ENCODE peak calls at places on chromosomes 11 and 22, in seven cellular contexts. H, P, C, E, R, J and M are unnamed samples.
A peak's percentile ranks its signal among the peaks of the same experiment; 100 is the strongest.

GRCh38 chr11:62088331-62088933 is 35.4 kb upstream of the INCENP start:
- DNase-seq in H (no peak), P (no peak), C (no peak), E (no peak), R (no peak), J (no peak), M (no peak)

GRCh38 chr22:32226236-32227119 is 21.6 kb upstream of the RFPL2 start:
- DNase-seq in H (no peak), P (no peak), C (no peak), E (no peak), R (no peak), J (no peak), M (no peak)

GRCh38 chr11:65598258-65598699 is 2.7 kb upstream of the KCNK7 start:
- DNase-seq in H (no peak), P (no peak), C (no peak), E (no peak), R (no peak), J (no peak), M (no peak)

GRCh38 chr11:4851033-4851432 is 2.0 kb upstream of the OR51S1 start:
- DNase-seq in H (no peak), P (no peak), C (no peak), E (no peak), R (peak; percentile 5), J (no peak), M (no peak)

GRCh38 chr22:27892064-27892463 is 27.0 kb downstream of the PITPNB start:
- DNase-seq in H (no peak), P (peak; percentile 40), C (no peak), E (peak; percentile 63), R (no peak), J (no peak), M (no peak)

GRCh38 chr11:9906043-9906791 is 242.3 kb downstream of the SWAP70 start:
- DNase-seq in H (peak; percentile 98), P (peak; percentile 88), C (no peak), E (no peak), R (peak; percentile 85), J (no peak), M (peak; percentile 63)

GRCh38 chr11:66663741-66664296 is 13.9 kb downstream of the RBM4B start:
- DNase-seq in H (no peak), P (no peak), C (no peak), E (no peak), R (no peak), J (no peak), M (no peak)

GRCh38 chr11:70498976-70499801 is 100.9 kb downstream of the CTTN start:
- DNase-seq in H (no peak), P (peak; percentile 35), C (no peak), E (peak; percentile 46), R (no peak), J (no peak), M (no peak)

GRCh38 chr22:42648368-42649260 is 578 bp downstream of the CYB5R3 start:
- DNase-seq in H (peak; percentile 52), P (peak; percentile 52), C (peak; percentile 58), E (peak; percentile 90), R (peak; percentile 67), J (peak; percentile 27), M (no peak)

GRCh38 chr22:50671641-50672040 is 982 bp upstream of the SHANK3 start:
- DNase-seq in H (no peak), P (no peak), C (no peak), E (no peak), R (no peak), J (no peak), M (no peak)

GRCh38 chr11:124113890-124114289 is 1.4 kb upstream of the VWA5A start:
- DNase-seq in H (no peak), P (no peak), C (no peak), E (no peak), R (peak; percentile 7), J (no peak), M (no peak)

GRCh38 chr11:124109377-124109776 is 5.9 kb upstream of the VWA5A start:
- DNase-seq in H (no peak), P (no peak), C (no peak), E (no peak), R (no peak), J (no peak), M (no peak)

GRCh38 chr11:124108158-124108557 is 7.1 kb upstream of the VWA5A start:
- DNase-seq in H (no peak), P (no peak), C (no peak), E (no peak), R (peak; percentile 31), J (peak; percentile 23), M (no peak)
- TF ChIP-seq CTCF in H (no peak), P (peak; percentile 68), C (no peak), E (peak; percentile 8), R (peak; percentile 31), J (peak; percentile 43), M (peak; percentile 52)

DNA sequence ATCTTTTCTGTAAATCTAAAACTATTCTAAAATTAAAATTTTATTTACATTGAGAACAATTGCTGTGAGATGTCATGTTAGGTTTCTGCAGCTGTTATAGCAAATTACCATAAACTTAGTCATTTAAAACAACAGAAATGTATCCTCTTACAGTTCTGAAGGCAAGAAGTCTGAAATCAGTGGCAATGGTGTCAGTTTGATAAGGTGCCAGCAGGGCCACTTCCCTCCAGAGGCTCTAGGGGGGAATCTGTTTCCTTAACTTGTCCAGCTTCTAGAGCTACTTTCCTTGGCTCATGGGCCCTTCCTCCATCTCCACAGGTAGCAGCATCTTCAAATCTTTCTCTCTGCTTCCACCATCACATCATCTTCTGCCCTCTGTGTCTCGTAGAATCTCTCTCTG is 23.0 kb downstream of the MOGAT2 start:
- DNase-seq in H (no peak), P (no peak), C (no peak), E (no peak), R (no peak), J (no peak), M (no peak)
- TF ChIP-seq CTCF in H (no peak), P (no peak), C (no peak), E (no peak), R (no peak), J (no peak), M (no peak)

GRCh38 chr22:47011131-47011854 is 248.8 kb downstream of the TBC1D22A start:
- DNase-seq in H (no peak), P (peak; percentile 12), C (no peak), E (no peak), R (peak; percentile 11), J (no peak), M (no peak)

GRCh38 chr22:47014946-47015345 is 252.5 kb downstream of the TBC1D22A start:
- DNase-seq in H (no peak), P (peak; percentile 18), C (no peak), E (no peak), R (no peak), J (no peak), M (no peak)

GRCh38 chr22:47014636-47014930 is 252.1 kb downstream of the TBC1D22A start:
- DNase-seq in H (no peak), P (peak; percentile 19), C (no peak), E (no peak), R (no peak), J (no peak), M (no peak)

GRCh38 chr22:47013861-47014635 is 251.6 kb downstream of the TBC1D22A start:
- DNase-seq in H (no peak), P (peak; percentile 8), C (no peak), E (no peak), R (no peak), J (no peak), M (no peak)

GRCh38 chr22:47012589-47013365 is 250.3 kb downstream of the TBC1D22A start:
- DNase-seq in H (no peak), P (peak; percentile 12), C (no peak), E (no peak), R (peak; percentile 28), J (no peak), M (no peak)
- TF ChIP-seq CTCF in H (no peak), P (peak; percentile 27), C (no peak), E (no peak), R (peak; percentile 25), J (no peak), M (no peak)

DNA sequence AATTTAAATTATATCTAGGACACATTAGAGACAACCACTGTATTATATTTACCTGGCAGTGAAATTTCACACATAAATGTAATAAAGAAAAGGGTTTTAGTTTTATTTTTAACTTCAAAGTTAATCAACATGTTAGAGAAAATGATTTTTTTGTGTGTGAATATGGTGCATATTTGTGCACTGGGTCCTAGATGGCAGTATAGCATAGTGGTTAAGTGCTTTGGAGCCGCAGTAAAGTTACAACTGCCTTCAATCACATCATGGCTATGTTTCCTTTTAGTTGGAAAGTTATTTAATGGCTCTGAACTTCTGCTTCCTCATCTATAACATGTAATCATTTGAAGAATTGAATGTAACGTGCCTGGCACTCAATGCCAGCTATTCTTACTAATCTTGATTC is 108.9 kb upstream of the DDI1 start:
- DNase-seq in H (peak; percentile 23), P (no peak), C (no peak), E (no peak), R (peak; percentile 36), J (peak; percentile 37), M (no peak)
- TF ChIP-seq CTCF in H (peak; percentile 65), P (peak; percentile 61), C (no peak), E (peak; percentile 14), R (peak; percentile 50), J (peak; percentile 55), M (peak; percentile 53)